ENCODE peak calls at places on chromosomes 13 and 19, in eight cellular contexts. X, C, B, N, S, M, L and A are unnamed samples.

GRCh38 chr13:33721719-33722118 is 96.2 kb upstream of the RFC3 start:
- DNase-seq in X (no peak), C (peak), B (no peak), N (no peak), S (no peak), M (no peak), L (peak), A (no peak)

GRCh38 chr13:111202149-111202548 is 87.0 kb downstream of the ARHGEF7 start:
- DNase-seq in X (no peak), C (no peak), B (peak), N (no peak), S (no peak), M (no peak), L (no peak), A (no peak)

GRCh38 chr13:35914662-35915061 is 216.5 kb downstream of the DCLK1 start:
- DNase-seq in X (no peak), C (no peak), B (no peak), N (no peak), S (no peak), M (no peak), L (no peak), A (no peak)

GRCh38 chr19:15328312-15328711 is 4.0 kb downstream of the BRD4 start:
- DNase-seq in X (no peak), C (peak), B (no peak), N (no peak), S (no peak), M (peak), L (no peak), A (no peak)

GRCh38 chr13:65965496-65965895 is 1264.6 kb downstream of the PCDH9 start:
- DNase-seq in X (no peak), C (peak), B (no peak), N (no peak), S (no peak), M (no peak), L (peak), A (no peak)

GRCh38 chr13:29589234-29589633 is 6.3 kb downstream of the SLC7A1 start:
- DNase-seq in X (no peak), C (peak), B (no peak), N (no peak), S (no peak), M (no peak), L (peak), A (no peak)

GRCh38 chr13:113109151-113110047 is 3.8 kb downstream of the F7 start:
- DNase-seq in X (peak), C (no peak), B (no peak), N (peak), S (no peak), M (no peak), L (no peak), A (no peak)

GRCh38 chr13:113625965-113626661 is 31.9 kb downstream of the ATP4B start:
- DNase-seq in X (peak), C (peak), B (no peak), N (no peak), S (no peak), M (no peak), L (peak), A (no peak)

GRCh38 chr13:42750858-42751257 is 30.5 kb upstream of the FAM216B start:
- DNase-seq in X (no peak), C (no peak), B (no peak), N (no peak), S (no peak), M (no peak), L (no peak), A (no peak)

GRCh38 chr13:95697052-95697680 is 20.2 kb downstream of the DNAJC3 start:
- DNase-seq in X (no peak), C (no peak), B (no peak), N (no peak), S (no peak), M (no peak), L (no peak), A (no peak)

GRCh38 chr13:95698047-95698749 is 21.3 kb downstream of the DNAJC3 start:
- DNase-seq in X (no peak), C (no peak), B (no peak), N (no peak), S (no peak), M (no peak), L (no peak), A (no peak)
- TF ChIP-seq CTCF in X (peak), C (no peak), B (no peak), N (no peak), S (peak), M (no peak), L (peak), A (no peak)

GRCh38 chr19:1262687-1263123 is 6.4 kb upstream of the CIRBP start:
- DNase-seq in X (no peak), C (no peak), B (no peak), N (no peak), S (no peak), M (no peak), L (no peak), A (no peak)

GRCh38 chr19:1259873-1260748 is 9.0 kb upstream of the CIRBP start:
- DNase-seq in X (no peak), C (no peak), B (peak), N (peak), S (no peak), M (no peak), L (no peak), A (no peak)

GRCh38 chr19:1260749-1261511 is 8.2 kb upstream of the CIRBP start:
- DNase-seq in X (peak), C (peak), B (peak), N (peak), S (peak), M (peak), L (peak), A (peak)

GRCh38 chr19:1261863-1262686 is 7.1 kb upstream of the CIRBP start:
- DNase-seq in X (no peak), C (peak), B (peak), N (peak), S (peak), M (peak), L (peak), A (no peak)

DNA sequence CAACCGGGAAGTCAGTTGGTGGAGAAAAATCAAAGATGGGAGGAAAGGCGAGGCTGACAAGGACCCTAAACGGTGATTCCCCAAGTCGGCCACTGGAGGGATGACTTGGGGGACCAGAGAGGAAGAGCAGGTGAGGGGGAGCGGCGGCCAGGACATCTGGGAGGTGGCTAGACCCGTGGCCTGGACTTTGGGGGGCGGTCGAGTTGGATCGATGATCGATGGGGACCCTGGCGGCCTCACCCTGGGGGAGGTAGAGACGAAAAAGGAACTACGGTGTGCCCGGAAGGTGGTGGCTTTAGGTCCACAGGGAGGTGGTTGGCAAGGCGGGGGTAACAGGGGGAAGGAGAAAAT is 7.6 kb upstream of the CIRBP start:
- DNase-seq in X (no peak), C (no peak), B (no peak), N (no peak), S (no peak), M (no peak), L (no peak), A (no peak)
- TF ChIP-seq CTCF in X (peak), C (no peak), B (peak), N (no peak), S (no peak), M (no peak), L (no peak), A (no peak)

GRCh38 chr19:1606138-1606651 is 933 bp upstream of the UQCR11 start:
- DNase-seq in X (no peak), C (no peak), B (no peak), N (no peak), S (no peak), M (no peak), L (no peak), A (no peak)

GRCh38 chr19:1601613-1602064 is 3.6 kb downstream of the UQCR11 start:
- DNase-seq in X (no peak), C (no peak), B (no peak), N (no peak), S (no peak), M (no peak), L (no peak), A (no peak)

GRCh38 chr19:1608414-1609391 is 3.4 kb upstream of the UQCR11 start:
- DNase-seq in X (no peak), C (no peak), B (no peak), N (no peak), S (no peak), M (no peak), L (peak), A (no peak)

GRCh38 chr19:1602091-1602707 is 3.1 kb downstream of the UQCR11 start:
- DNase-seq in X (no peak), C (no peak), B (no peak), N (no peak), S (no peak), M (no peak), L (no peak), A (no peak)

GRCh38 chr19:1605236-1606137 is at the start of gene UQCR11:
- DNase-seq in X (peak), C (peak), B (peak), N (peak), S (peak), M (peak), L (peak), A (peak)
- TF ChIP-seq CTCF in X (no peak), C (peak), B (peak), N (peak), S (peak), M (peak), L (peak), A (peak)

GRCh38 chr19:31344403-31344802 is 4.8 kb downstream of the TSHZ3 start:
- DNase-seq in X (no peak), C (no peak), B (no peak), N (no peak), S (no peak), M (no peak), L (no peak), A (no peak)

GRCh38 chr19:31346660-31347059 is 2.6 kb downstream of the TSHZ3 start:
- DNase-seq in X (no peak), C (no peak), B (no peak), N (no peak), S (no peak), M (no peak), L (no peak), A (no peak)

GRCh38 chr19:31347356-31347755 is 1.9 kb downstream of the TSHZ3 start:
- DNase-seq in X (no peak), C (peak), B (no peak), N (no peak), S (no peak), M (no peak), L (no peak), A (no peak)

GRCh38 chr19:31347828-31348314 is 1.4 kb downstream of the TSHZ3 start:
- DNase-seq in X (no peak), C (peak), B (peak), N (no peak), S (no peak), M (no peak), L (peak), A (no peak)

GRCh38 chr19:31346184-31346583 is 3.1 kb downstream of the TSHZ3 start:
- DNase-seq in X (no peak), C (no peak), B (no peak), N (no peak), S (no peak), M (no peak), L (no peak), A (no peak)
- TF ChIP-seq CTCF in X (no peak), C (no peak), B (no peak), N (no peak), S (no peak), M (no peak), L (no peak), A (no peak)